ENCODE peak calls at places on chromosomes 6 and 20, in eight cellular contexts. Y is IMR-90; K is activated CD4-positive, alpha-beta T cell treated with anti-CD3 and anti-CD28 coated beads, Interleukin-2, amount 50 U/mL, for 1 hour; P is Ammon's horn; V is NCI-H1105; X is NCI-H1417; D is CD4-positive, CD25-positive, alpha-beta regulatory T cell; B is Kasumi-1. H is an unnamed sample.
A peak's percentile ranks its signal among the peaks of the same experiment; 100 is the strongest.

GRCh38 chr6:167306401-167306998 is 15.4 kb downstream of the UNC93A start:
- DNase-seq in Y (no peak), K (no peak), P (no peak), V (no peak), X (no peak), D (no peak), B (no peak), H (no peak)

GRCh38 chr6:1931817-1932216 is 313.6 kb downstream of the GMDS start:
- DNase-seq in Y (no peak), K (no peak), P (no peak), V (no peak), X (no peak), D (no peak), B (no peak), H (no peak)

GRCh38 chr20:33910056-33910455 is 83.7 kb upstream of the RALY start:
- DNase-seq in Y (peak; percentile 71), K (no peak), P (no peak), V (no peak), X (no peak), D (no peak), B (no peak), H (no peak)

GRCh38 chr20:45765980-45766379 is 25.7 kb downstream of the WFDC3 start:
- DNase-seq in Y (no peak), K (no peak), P (no peak), V (no peak), X (no peak), D (no peak), B (no peak), H (no peak)

GRCh38 chr20:1164871-1165270 is 19.9 kb downstream of the TMEM74B start:
- DNase-seq in Y (no peak), K (no peak), P (no peak), V (no peak), X (no peak), D (no peak), B (no peak), H (no peak)

GRCh38 chr6:44960898-44961297 is 367.2 kb upstream of the RUNX2 start:
- DNase-seq in Y (peak; percentile 49), K (no peak), P (no peak), V (no peak), X (no peak), D (no peak), B (no peak), H (no peak)

GRCh38 chr6:118263929-118264486 is 284.1 kb upstream of the PLN start:
- DNase-seq in Y (peak; percentile 1), K (no peak), P (peak; percentile 69), V (peak; percentile 44), X (peak; percentile 42), D (no peak), B (peak; percentile 25), H (peak; percentile 24)

GRCh38 chr20:49037962-49038387 is 8.1 kb upstream of the CSE1L start:
- DNase-seq in Y (peak; percentile 4), K (peak; percentile 8), P (no peak), V (no peak), X (no peak), D (no peak), B (peak; percentile 68), H (no peak)

GRCh38 chr6:155317186-155317585 is 2.9 kb upstream of the TFB1M start:
- DNase-seq in Y (peak; percentile 10), K (no peak), P (no peak), V (no peak), X (no peak), D (no peak), B (peak; percentile 41), H (no peak)

GRCh38 chr20:51022227-51022802 is 592 bp downstream of the KCNG1 start:
- DNase-seq in Y (no peak), K (no peak), P (no peak), V (no peak), X (no peak), D (no peak), B (no peak), H (no peak)